ENCODE peak calls at places on chromosomes 12 and 14, in seven cellular contexts. V is H9, Q is mesendoderm, U is IMR-90, D is H1, X is mesenchymal stem cell, B is trophoblast cell. A is an unnamed sample.

GRCh38 chr14:89746654-89747053 is 207.9 kb downstream of the EFCAB11 start:
- DNase-seq in B (no peak), V (no peak), Q (peak; percentile 55), U (no peak), X (no peak), D (no peak), A (no peak)

GRCh38 chr12:21697829-21698630 is 40.4 kb upstream of the LDHB start:
- DNase-seq in V (no peak), D (no peak), U (peak; percentile 48), X (peak; percentile 43), B (peak; percentile 61), Q (peak; percentile 22), A (peak; percentile 31)

GRCh38 chr12:50425859-50426258 is 25.2 kb downstream of the LARP4 start:
- DNase-seq in X (no peak), B (no peak), V (peak; percentile 64), Q (peak; percentile 81), D (no peak), U (no peak), A (no peak)

GRCh38 chr14:20454359-20454644 is 310 bp downstream of the OSGEP start:
- DNase-seq in X (no peak), U (peak; percentile 82), V (no peak), B (no peak), Q (no peak), D (no peak), A (no peak)

GRCh38 chr12:71967176-71967575 is 28.5 kb downstream of the TPH2 start:
- DNase-seq in V (no peak), X (peak; percentile 29), U (peak; percentile 37), Q (no peak), B (no peak), D (no peak), A (no peak)

GRCh38 chr12:15627995-15628945 is 160.9 kb downstream of the EPS8 start:
- DNase-seq in D (no peak), Q (peak; percentile 37), U (peak; percentile 44), X (peak; percentile 61), V (no peak), B (peak; percentile 9), A (no peak)

GRCh38 chr14:75570797-75571196 is 7.6 kb upstream of the FLVCR2 start:
- DNase-seq in B (no peak), V (no peak), Q (no peak), X (no peak), D (no peak), U (no peak), A (no peak)

GRCh38 chr14:106845286-106846087 is 1319.1 kb downstream of the TMEM121 start:
- DNase-seq in B (peak; percentile 50), Q (no peak), V (no peak), U (no peak), X (no peak), D (no peak), A (no peak)

GRCh38 chr12:3216726-3217682 is 139.8 kb downstream of the TSPAN9 start:
- DNase-seq in B (no peak), U (peak; percentile 88), D (no peak), Q (no peak), V (no peak), X (peak; percentile 92), A (no peak)

GRCh38 chr12:15274561-15274967 is 47.7 kb upstream of the PTPRO start:
- DNase-seq in X (no peak), U (no peak), D (no peak), V (no peak), B (no peak), Q (no peak), A (no peak)

GRCh38 chr12:8644345-8645248 is 18.0 kb downstream of the MFAP5 start:
- DNase-seq in D (no peak), X (no peak), V (no peak), Q (no peak), B (peak; percentile 48), U (no peak), A (no peak)

GRCh38 chr12:68900241-68900640 is 32.7 kb downstream of the CPM start:
- DNase-seq in U (no peak), D (no peak), Q (no peak), X (no peak), V (no peak), B (no peak), A (no peak)

GRCh38 chr12:29698756-29699155 is 85.0 kb downstream of the TMTC1 start:
- DNase-seq in B (no peak), Q (peak; percentile 58), X (no peak), V (no peak), D (no peak), U (no peak), A (no peak)
- H4K8ac ChIP-seq in B (no peak overlapping the region), Q (no peak overlapping the region), X (no peak overlapping the region), V (no peak overlapping the region), D (no peak overlapping the region), U (no peak overlapping the region), A (no peak overlapping the region)

DNA sequence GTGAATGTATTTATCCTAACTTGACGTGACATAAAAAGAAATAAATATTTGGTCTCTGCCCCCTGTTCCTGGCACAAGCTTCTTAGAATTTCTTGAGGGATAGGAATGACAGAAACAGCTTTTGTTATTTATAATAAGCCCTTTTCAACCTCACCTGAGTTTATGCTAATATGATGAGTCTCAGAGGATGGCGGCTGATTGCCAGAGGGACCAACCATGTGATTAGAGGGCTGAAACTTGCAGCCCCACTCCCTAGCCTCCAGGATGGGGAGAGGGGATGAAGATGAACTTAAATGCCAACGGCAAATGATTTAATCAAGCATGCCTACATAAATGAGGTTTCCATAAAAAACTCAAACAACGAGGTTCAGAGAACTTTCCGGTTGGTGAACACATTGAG is 42.9 kb downstream of the DNAI7 start:
- DNase-seq in Q (no peak), D (no peak), B (no peak), X (no peak), U (no peak), V (no peak), A (no peak)
- H4K8ac ChIP-seq in Q (no peak overlapping the region), D (no peak overlapping the region), B (no peak overlapping the region), X (no peak overlapping the region), U (peak overlapping the region; percentile 90), V (no peak overlapping the region), A (no peak overlapping the region)

GRCh38 chr14:104787736-104788532 is 7.6 kb downstream of the AKT1 start:
- DNase-seq in V (no peak), X (no peak), D (no peak), B (peak; percentile 59), Q (no peak), U (no peak), A (no peak)
- H4K8ac ChIP-seq in V (no peak overlapping the region), X (no peak overlapping the region), D (no peak overlapping the region), B (peak overlapping the region; percentile 4), Q (no peak overlapping the region), U (no peak overlapping the region), A (no peak overlapping the region)

DNA sequence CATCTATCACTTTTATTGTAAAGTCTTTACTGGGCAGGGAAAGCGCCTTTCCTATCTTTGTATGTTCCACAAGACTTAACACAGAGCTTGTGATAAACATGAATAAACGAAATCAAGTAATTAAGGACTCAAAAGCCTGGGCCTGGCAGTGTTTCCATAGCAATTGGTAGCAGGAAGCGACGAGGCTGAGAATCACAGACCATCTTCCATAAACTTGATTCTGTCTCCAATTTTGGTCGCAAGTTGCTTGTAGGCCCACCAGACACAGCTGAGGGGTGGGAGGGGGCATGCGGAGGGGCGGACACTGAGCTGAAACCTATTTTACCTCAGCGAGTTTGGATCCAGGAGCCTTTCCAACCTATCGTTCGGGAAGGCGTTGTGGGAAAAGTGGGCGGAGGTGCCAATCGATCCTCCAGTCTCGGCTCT is 295 bp downstream of the CCDC38 start:
- DNase-seq in D (no peak), Q (peak; percentile 67), B (no peak), U (no peak), V (no peak), X (no peak), A (peak; percentile 47)
- H4K8ac ChIP-seq in D (peak overlapping the region; percentile 94), Q (no peak overlapping the region), B (peak overlapping the region; percentile 44), U (peak overlapping the region; percentile 87), V (no peak overlapping the region), X (peak overlapping the region; percentile 37), A (no peak overlapping the region)

DNA sequence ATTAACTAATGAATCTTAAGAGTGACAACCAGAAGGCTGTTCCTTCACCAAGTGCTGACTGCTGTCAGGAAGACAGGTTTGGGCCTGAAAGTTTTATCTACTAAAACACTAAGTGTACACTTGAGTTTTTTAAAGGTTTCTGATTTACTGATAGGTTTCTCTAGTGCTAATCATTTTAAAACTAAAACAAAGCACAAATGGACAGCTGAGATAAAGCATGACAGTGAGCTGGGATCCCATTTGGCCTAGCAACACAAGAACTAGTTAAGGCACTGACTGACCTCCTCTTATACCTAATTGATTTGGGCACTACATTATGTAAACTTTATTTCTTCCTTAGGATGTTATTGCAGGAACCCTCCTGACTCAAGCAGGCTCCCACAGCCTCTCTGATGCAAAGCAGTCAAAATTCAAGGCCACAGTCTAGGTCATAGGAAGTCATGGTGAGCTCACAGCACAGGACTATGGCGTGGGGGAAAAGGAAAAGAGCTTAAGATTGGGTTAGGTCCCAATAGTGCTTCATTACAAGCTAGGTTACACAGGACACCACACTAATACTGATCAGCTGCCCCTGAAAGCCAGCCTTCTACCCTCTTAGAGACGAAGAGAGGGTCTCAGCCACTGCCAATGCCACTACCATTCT is 3.5 kb downstream of the STXBP6 start:
- DNase-seq in D (no peak), U (peak; percentile 26), X (peak; percentile 23), Q (no peak), V (no peak), B (no peak), A (no peak)
- H4K8ac ChIP-seq in D (no peak overlapping the region), U (no peak overlapping the region), X (no peak overlapping the region), Q (no peak overlapping the region), V (no peak overlapping the region), B (no peak overlapping the region), A (no peak overlapping the region)

DNA sequence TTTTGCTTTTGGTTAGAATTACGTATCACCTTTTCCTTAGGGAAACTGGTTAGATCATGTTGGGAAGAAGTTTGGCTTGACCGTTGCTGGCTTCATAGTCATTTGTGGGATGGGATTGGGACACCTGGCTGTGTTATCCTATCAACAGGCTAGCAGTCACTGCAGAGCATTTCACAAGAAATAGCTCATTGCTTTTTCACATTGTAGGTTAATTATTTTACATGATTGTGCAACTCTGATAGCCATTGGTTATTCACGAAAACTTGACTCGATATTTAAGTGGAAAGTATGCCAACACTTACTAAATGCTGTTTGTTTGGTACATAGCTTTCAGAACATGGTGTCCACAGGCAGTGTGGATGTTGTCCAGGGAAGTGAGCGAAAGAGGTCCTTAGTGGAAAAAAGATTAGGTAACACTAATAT is 89.4 kb downstream of the NKX2-1 start:
- DNase-seq in U (no peak), V (no peak), D (no peak), B (no peak), X (no peak), Q (no peak), A (no peak)
- H4K8ac ChIP-seq in U (no peak overlapping the region), V (no peak overlapping the region), D (no peak overlapping the region), B (no peak overlapping the region), X (no peak overlapping the region), Q (no peak overlapping the region), A (no peak overlapping the region)

DNA sequence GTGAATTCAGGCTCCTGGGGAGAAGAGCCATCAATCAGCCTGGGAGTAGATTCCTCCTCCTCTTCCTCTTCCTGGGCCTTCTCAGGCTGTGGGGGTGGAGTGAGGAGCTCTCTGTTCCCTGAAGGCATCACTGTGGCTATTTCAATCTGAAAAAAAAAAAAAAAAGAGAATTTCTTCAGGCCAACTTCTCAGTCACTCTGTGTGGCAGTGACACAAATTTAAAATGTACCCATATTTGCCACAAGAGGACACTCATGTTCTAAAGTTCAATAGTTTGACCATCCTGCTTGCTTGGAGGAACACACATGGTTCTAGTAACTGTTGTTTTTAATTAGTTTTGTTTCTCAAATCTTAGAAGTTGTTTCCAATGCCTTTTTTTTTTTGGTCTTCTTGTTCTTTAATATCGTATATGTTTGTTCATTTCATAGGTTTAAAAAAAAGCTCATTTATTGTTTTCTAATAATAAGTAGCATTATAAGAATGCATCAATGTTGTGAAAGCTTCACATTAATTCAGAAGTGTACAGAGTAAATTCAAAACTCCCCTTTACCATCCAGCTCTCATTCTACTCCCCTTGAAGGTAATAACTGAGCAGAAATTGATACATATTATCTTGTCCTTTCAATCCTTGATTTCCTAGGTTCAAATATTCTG is 23.3 kb upstream of the CCER1 start:
- DNase-seq in U (peak; percentile 79), V (no peak), Q (peak; percentile 79), X (peak; percentile 83), D (no peak), B (peak; percentile 74), A (peak; percentile 29)
- H4K8ac ChIP-seq in U (peak overlapping the region; percentile 84), V (no peak overlapping the region), Q (no peak overlapping the region), X (peak overlapping the region; percentile 59), D (no peak overlapping the region), B (peak overlapping the region; percentile 48), A (no peak overlapping the region)

A was measured in neuronal stem cell.